ENCODE peak calls at places on chromosomes 7 and 10, in five cellular contexts. L is activated naive CD8-positive, alpha-beta T cell treated with anti-CD3 and anti-CD28 coated beads, Interleukin-2, amount 50 U/mL, for 16 hours; X is H54; W is ELF-1; I is stimulated activated CD4-positive, alpha-beta T cell treated with anti-CD3 and anti-CD28 coated beads, Interleukin-1b, Interleukin-23, amount 100 ng/mL, for 24 hours. D is an unnamed sample.
A peak's percentile ranks its signal among the peaks of the same experiment; 100 is the strongest.

GRCh38 chr10:5945561-5946418 is 31.6 kb downstream of the IL15RA start:
- DNase-seq in X (no peak), L (no peak), I (no peak), W (peak; percentile 45), D (no peak)

GRCh38 chr10:97127960-97128850 is 57.6 kb downstream of the SLIT1 start:
- DNase-seq in X (no peak), I (no peak), W (no peak), L (no peak), D (no peak)

GRCh38 chr10:90288403-90288933 is 569.4 kb downstream of the HTR7 start:
- DNase-seq in I (no peak), L (no peak), W (no peak), X (no peak), D (no peak)

GRCh38 chr7:28903779-28904538 is 54.2 kb downstream of the TRIL start:
- DNase-seq in L (no peak), I (no peak), W (peak; percentile 34), X (no peak), D (no peak)

GRCh38 chr7:519974-520458 is 370 bp upstream of the PDGFA start:
- DNase-seq in L (no peak), W (peak; percentile 75), I (no peak), X (peak; percentile 88), D (no peak)

GRCh38 chr10:34985823-34986222 is 104.3 kb downstream of the CUL2 start:
- DNase-seq in L (no peak), I (no peak), W (peak; percentile 60), X (no peak), D (no peak)

GRCh38 chr10:124074471-124075109 is 18.8 kb downstream of the CHST15 start:
- DNase-seq in X (no peak), I (no peak), W (no peak), L (no peak), D (peak; percentile 56)

GRCh38 chr10:80581469-80581835 is 43.8 kb downstream of the SH2D4B start:
- DNase-seq in L (no peak), W (no peak), I (no peak), X (no peak), D (no peak)

GRCh38 chr10:6875229-6875544 is 295.1 kb upstream of the PRKCQ start:
- DNase-seq in W (no peak), I (no peak), L (no peak), X (no peak), D (no peak)

GRCh38 chr7:151260883-151261282 is 12.4 kb upstream of the SMARCD3 start:
- DNase-seq in W (no peak), X (no peak), L (no peak), I (no peak), D (no peak)

GRCh38 chr10:126904493-126904806 is 778 bp upstream of the DOCK1 start:
- DNase-seq in W (no peak), L (no peak), I (no peak), X (no peak), D (no peak)

GRCh38 chr10:61635946-61636345 is 26.8 kb upstream of the CABCOCO1 start:
- DNase-seq in W (no peak), L (no peak), X (peak; percentile 7), I (no peak), D (no peak)

GRCh38 chr7:35285799-35286198 is 31.9 kb upstream of the TBX20 start:
- DNase-seq in L (no peak), I (no peak), X (no peak), W (no peak), D (no peak)

GRCh38 chr10:79093658-79094411 is 25.1 kb downstream of the ZMIZ1 start:
- DNase-seq in L (no peak), I (no peak), W (peak; percentile 60), X (no peak), D (no peak)

GRCh38 chr7:44581426-44581906 is 565 bp downstream of the TMED4 start:
- DNase-seq in X (no peak), L (no peak), I (no peak), W (no peak), D (peak; percentile 71)

GRCh38 chr10:69391158-69391557 is 25.6 kb downstream of the TACR2 start:
- DNase-seq in W (no peak), X (no peak), I (no peak), L (no peak), D (no peak)

GRCh38 chr7:50315193-50315592 is 10.7 kb downstream of the IKZF1 start:
- DNase-seq in X (no peak), W (no peak), L (no peak), I (no peak), D (peak; percentile 40)

GRCh38 chr7:45256775-45257174 is 99.2 kb downstream of the RAMP3 start:
- DNase-seq in W (no peak), L (no peak), X (no peak), I (no peak), D (no peak)

GRCh38 chr10:128268015-128268722 is 141.9 kb upstream of the MKI67 start:
- DNase-seq in L (no peak), I (no peak), X (peak; percentile 25), W (peak; percentile 90), D (peak; percentile 26)

GRCh38 chr7:127844707-127845331 is 186.4 kb downstream of the LRRC4 start:
- DNase-seq in L (no peak), X (no peak), I (no peak), W (no peak), D (no peak)

GRCh38 chr7:80614911-80615310 is 23.5 kb upstream of the CD36 start:
- DNase-seq in L (no peak), I (no peak), X (no peak), W (no peak), D (no peak)

GRCh38 chr10:34710391-34710751 is 104.7 kb downstream of the PARD3 start:
- DNase-seq in W (no peak), L (no peak), I (no peak), X (no peak), D (no peak)

GRCh38 chr10:73923935-73924598 is 13.1 kb downstream of the PLAU start:
- DNase-seq in X (no peak), I (no peak), W (no peak), L (no peak), D (no peak)

GRCh38 chr10:79053481-79054202 is 15.1 kb upstream of the ZMIZ1 start:
- DNase-seq in I (no peak), X (no peak), W (no peak), L (no peak), D (no peak)

GRCh38 chr10:4883079-4883739 is 57.2 kb downstream of the AKR1E2 start:
- DNase-seq in X (peak; percentile 12), L (no peak), W (no peak), I (no peak), D (no peak)

GRCh38 chr10:73910401-73910763 is 550 bp upstream of the PLAU start:
- DNase-seq in I (no peak), L (no peak), X (no peak), W (no peak), D (peak; percentile 42)

GRCh38 chr7:35505031-35505430 is 189.9 kb downstream of the HERPUD2 start:
- DNase-seq in I (no peak), X (no peak), W (peak; percentile 53), L (no peak), D (no peak)

GRCh38 chr7:22561356-22561755 is 61.4 kb upstream of the STEAP1B start:
- DNase-seq in L (no peak), I (no peak), W (peak; percentile 92), X (peak; percentile 90), D (no peak)

GRCh38 chr7:2670720-2671391 is 17.1 kb upstream of the AMZ1 start:
- DNase-seq in L (peak; percentile 44), I (peak; percentile 36), X (peak; percentile 97), W (peak; percentile 83), D (peak; percentile 78)

D was measured in activated CD8-positive, alpha-beta T cell treated with anti-CD3 and anti-CD28 coated beads, Interleukin-2, amount 10 ng/mL, durations not matched to agents 7 days and 5 days.